ENCODE peak calls at places on chromosomes 5 and 9, in seven cellular contexts. One of them, this sample, is unnamed.

GRCh38 chr9:114261026-114261425 is 61.9 kb upstream of the ORM1 start:
- DNase-seq in mesenchymal stem cell: no peak
- DNase-seq in CD8-positive, alpha-beta memory T cell: no peak
- DNase-seq in CD8-positive, alpha-beta T cell: no peak
- DNase-seq in thoracic aorta: no peak
- DNase-seq in psoas muscle: no peak
- DNase-seq in CD4-positive, alpha-beta memory T cell: no peak
- DNase-seq in this sample: no peak

GRCh38 chr5:125398466-125398865 is 652.0 kb upstream of the ZNF608 start:
- DNase-seq in CD8-positive, alpha-beta memory T cell: no peak
- DNase-seq in psoas muscle: no peak
- DNase-seq in thoracic aorta: no peak
- DNase-seq in mesenchymal stem cell: no peak
- DNase-seq in CD8-positive, alpha-beta T cell: no peak
- DNase-seq in CD4-positive, alpha-beta memory T cell: no peak
- DNase-seq in this sample: no peak

GRCh38 chr9:108443741-108444140 is 412.0 kb downstream of the ACTL7B start:
- DNase-seq in psoas muscle: no peak
- DNase-seq in CD8-positive, alpha-beta memory T cell: no peak
- DNase-seq in mesenchymal stem cell: peak
- DNase-seq in CD8-positive, alpha-beta T cell: no peak
- DNase-seq in thoracic aorta: no peak
- DNase-seq in CD4-positive, alpha-beta memory T cell: no peak
- DNase-seq in this sample: no peak

GRCh38 chr5:43000198-43000840 is 39.8 kb downstream of the ANXA2R start:
- DNase-seq in CD4-positive, alpha-beta memory T cell: no peak
- DNase-seq in mesenchymal stem cell: peak
- DNase-seq in CD8-positive, alpha-beta T cell: no peak
- DNase-seq in psoas muscle: no peak
- DNase-seq in thoracic aorta: no peak
- DNase-seq in CD8-positive, alpha-beta memory T cell: no peak
- DNase-seq in this sample: no peak

GRCh38 chr5:2141254-2142000 is 258.7 kb upstream of the IRX4 start:
- DNase-seq in thoracic aorta: no peak
- DNase-seq in CD8-positive, alpha-beta T cell: no peak
- DNase-seq in CD8-positive, alpha-beta memory T cell: no peak
- DNase-seq in psoas muscle: no peak
- DNase-seq in mesenchymal stem cell: no peak
- DNase-seq in CD4-positive, alpha-beta memory T cell: no peak
- DNase-seq in this sample: no peak

GRCh38 chr5:122137702-122138101 is 8.4 kb downstream of the ZNF474 start:
- DNase-seq in CD8-positive, alpha-beta memory T cell: peak
- DNase-seq in psoas muscle: no peak
- DNase-seq in thoracic aorta: no peak
- DNase-seq in CD8-positive, alpha-beta T cell: no peak
- DNase-seq in CD4-positive, alpha-beta memory T cell: peak
- DNase-seq in mesenchymal stem cell: no peak
- DNase-seq in this sample: no peak

GRCh38 chr5:137751869-137752491 is 2.2 kb downstream of the HNRNPA0 start:
- DNase-seq in CD8-positive, alpha-beta T cell: no peak
- DNase-seq in thoracic aorta: no peak
- DNase-seq in mesenchymal stem cell: peak
- DNase-seq in CD4-positive, alpha-beta memory T cell: peak
- DNase-seq in psoas muscle: no peak
- DNase-seq in CD8-positive, alpha-beta memory T cell: peak
- DNase-seq in this sample: no peak

GRCh38 chr9:135061441-135061840 is 26.0 kb upstream of the OLFM1 start:
- DNase-seq in mesenchymal stem cell: no peak
- DNase-seq in CD8-positive, alpha-beta memory T cell: no peak
- DNase-seq in thoracic aorta: no peak
- DNase-seq in CD8-positive, alpha-beta T cell: no peak
- DNase-seq in psoas muscle: no peak
- DNase-seq in CD4-positive, alpha-beta memory T cell: no peak
- DNase-seq in this sample: no peak

GRCh38 chr5:36389245-36389644 is 87.5 kb upstream of the RANBP3L start:
- DNase-seq in thoracic aorta: no peak
- DNase-seq in psoas muscle: no peak
- DNase-seq in CD8-positive, alpha-beta memory T cell: no peak
- DNase-seq in CD4-positive, alpha-beta memory T cell: no peak
- DNase-seq in mesenchymal stem cell: peak
- DNase-seq in CD8-positive, alpha-beta T cell: no peak
- DNase-seq in this sample: no peak
- H3K27ac ChIP-seq in thoracic aorta: no peak
- H3K27ac ChIP-seq in psoas muscle: no peak
- H3K27ac ChIP-seq in CD8-positive, alpha-beta memory T cell: no peak
- H3K27ac ChIP-seq in CD4-positive, alpha-beta memory T cell: no peak
- H3K27ac ChIP-seq in mesenchymal stem cell: no peak
- H3K27ac ChIP-seq in CD8-positive, alpha-beta T cell: no peak
- H3K27ac ChIP-seq in this sample: no peak

DNA sequence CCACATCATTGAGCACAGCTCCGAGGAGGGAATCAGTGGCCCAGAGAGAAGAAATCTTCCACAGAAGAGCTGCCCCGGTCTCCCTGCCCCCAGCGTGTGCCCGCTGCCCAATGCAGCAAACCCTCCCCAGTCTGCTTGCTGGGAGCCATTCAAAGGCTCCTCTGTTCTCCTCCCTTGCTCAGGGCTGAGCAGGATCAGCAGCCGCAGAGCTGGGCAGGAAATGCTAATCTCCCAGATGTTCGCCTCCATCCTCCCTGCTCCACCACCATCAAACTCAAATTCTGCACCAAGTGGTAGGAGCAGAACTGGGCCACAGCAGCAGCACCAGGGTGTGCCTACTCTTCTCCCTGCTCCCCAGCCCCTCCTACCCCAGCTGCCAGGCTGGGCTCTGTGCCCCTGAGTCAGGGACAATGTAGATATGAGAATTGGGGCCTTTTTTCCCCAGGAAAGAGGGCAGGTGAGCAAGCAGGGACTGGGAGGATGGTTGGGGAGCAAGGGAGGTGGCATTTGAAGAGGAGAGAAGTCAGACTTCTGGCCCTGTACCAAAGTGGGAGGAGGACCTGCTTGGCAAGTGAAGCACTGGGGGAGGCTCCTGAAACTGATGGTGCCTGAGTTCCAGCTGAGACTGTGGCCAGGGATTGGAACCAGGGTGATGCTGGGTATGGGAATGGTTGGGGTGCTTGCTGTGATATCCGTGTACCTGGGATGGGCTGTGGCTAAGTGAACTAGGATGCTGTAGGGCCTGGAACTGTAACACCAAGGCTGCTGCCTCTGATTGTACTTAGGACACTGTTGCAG is 1.9 kb upstream of the PCDH1 start:
- DNase-seq in psoas muscle: no peak
- DNase-seq in CD8-positive, alpha-beta memory T cell: no peak
- DNase-seq in CD4-positive, alpha-beta memory T cell: no peak
- DNase-seq in CD8-positive, alpha-beta T cell: peak
- DNase-seq in thoracic aorta: no peak
- DNase-seq in mesenchymal stem cell: no peak
- DNase-seq in this sample: peak
- H3K27ac ChIP-seq in psoas muscle: no peak
- H3K27ac ChIP-seq in CD8-positive, alpha-beta memory T cell: no peak
- H3K27ac ChIP-seq in CD4-positive, alpha-beta memory T cell: no peak
- H3K27ac ChIP-seq in CD8-positive, alpha-beta T cell: no peak
- H3K27ac ChIP-seq in thoracic aorta: no peak
- H3K27ac ChIP-seq in mesenchymal stem cell: no peak
- H3K27ac ChIP-seq in this sample: peak

GRCh38 chr5:1107167-1108007 is 4.5 kb downstream of the SLC12A7 start:
- DNase-seq in CD8-positive, alpha-beta T cell: no peak
- DNase-seq in CD8-positive, alpha-beta memory T cell: no peak
- DNase-seq in thoracic aorta: no peak
- DNase-seq in psoas muscle: no peak
- DNase-seq in CD4-positive, alpha-beta memory T cell: no peak
- DNase-seq in mesenchymal stem cell: no peak
- DNase-seq in this sample: no peak
- H3K27ac ChIP-seq in CD8-positive, alpha-beta T cell: peak
- H3K27ac ChIP-seq in CD8-positive, alpha-beta memory T cell: peak
- H3K27ac ChIP-seq in thoracic aorta: no peak
- H3K27ac ChIP-seq in psoas muscle: no peak
- H3K27ac ChIP-seq in CD4-positive, alpha-beta memory T cell: peak
- H3K27ac ChIP-seq in mesenchymal stem cell: no peak
- H3K27ac ChIP-seq in this sample: no peak

DNA sequence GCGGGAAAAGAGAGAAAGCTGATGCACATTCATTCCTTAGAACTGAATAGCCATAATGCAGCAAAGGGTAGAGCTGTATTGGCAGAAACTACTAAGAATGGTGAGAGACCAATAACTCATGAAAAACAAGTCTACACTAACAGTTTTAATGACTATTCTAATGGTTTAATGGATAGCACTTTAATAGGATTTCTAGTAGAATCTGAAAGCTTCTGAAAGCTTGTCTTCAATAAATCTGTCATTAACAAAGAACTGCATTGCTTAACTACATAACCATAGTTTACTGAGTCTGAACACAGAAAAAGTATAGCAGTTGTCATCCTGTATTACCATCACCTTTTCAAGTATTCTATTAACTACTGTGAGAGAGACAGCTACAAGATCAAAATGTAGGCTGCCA is 617.8 kb upstream of the DMAC1 start:
- DNase-seq in CD8-positive, alpha-beta T cell: no peak
- DNase-seq in mesenchymal stem cell: no peak
- DNase-seq in CD4-positive, alpha-beta memory T cell: no peak
- DNase-seq in thoracic aorta: no peak
- DNase-seq in CD8-positive, alpha-beta memory T cell: no peak
- DNase-seq in psoas muscle: no peak
- DNase-seq in this sample: no peak
- H3K27ac ChIP-seq in CD8-positive, alpha-beta T cell: no peak
- H3K27ac ChIP-seq in mesenchymal stem cell: no peak
- H3K27ac ChIP-seq in CD4-positive, alpha-beta memory T cell: no peak
- H3K27ac ChIP-seq in thoracic aorta: no peak
- H3K27ac ChIP-seq in CD8-positive, alpha-beta memory T cell: no peak
- H3K27ac ChIP-seq in psoas muscle: no peak
- H3K27ac ChIP-seq in this sample: no peak

GRCh38 chr5:34715711-34716110 is 59.6 kb downstream of the RAI14 start:
- DNase-seq in psoas muscle: no peak
- DNase-seq in thoracic aorta: no peak
- DNase-seq in CD8-positive, alpha-beta T cell: no peak
- DNase-seq in CD4-positive, alpha-beta memory T cell: no peak
- DNase-seq in mesenchymal stem cell: peak
- DNase-seq in CD8-positive, alpha-beta memory T cell: no peak
- DNase-seq in this sample: no peak

GRCh38 chr5:34719029-34719428 is 62.9 kb downstream of the RAI14 start:
- DNase-seq in CD4-positive, alpha-beta memory T cell: no peak
- DNase-seq in thoracic aorta: no peak
- DNase-seq in CD8-positive, alpha-beta T cell: no peak
- DNase-seq in psoas muscle: no peak
- DNase-seq in CD8-positive, alpha-beta memory T cell: no peak
- DNase-seq in mesenchymal stem cell: no peak
- DNase-seq in this sample: no peak

GRCh38 chr5:34717426-34718327 is 61.5 kb downstream of the RAI14 start:
- DNase-seq in CD8-positive, alpha-beta T cell: no peak
- DNase-seq in CD4-positive, alpha-beta memory T cell: no peak
- DNase-seq in thoracic aorta: no peak
- DNase-seq in CD8-positive, alpha-beta memory T cell: no peak
- DNase-seq in mesenchymal stem cell: peak
- DNase-seq in psoas muscle: no peak
- DNase-seq in this sample: no peak

GRCh38 chr5:34716986-34717385 is 60.9 kb downstream of the RAI14 start:
- DNase-seq in thoracic aorta: no peak
- DNase-seq in CD8-positive, alpha-beta memory T cell: no peak
- DNase-seq in mesenchymal stem cell: peak
- DNase-seq in psoas muscle: no peak
- DNase-seq in CD8-positive, alpha-beta T cell: no peak
- DNase-seq in CD4-positive, alpha-beta memory T cell: no peak
- DNase-seq in this sample: no peak

DNA sequence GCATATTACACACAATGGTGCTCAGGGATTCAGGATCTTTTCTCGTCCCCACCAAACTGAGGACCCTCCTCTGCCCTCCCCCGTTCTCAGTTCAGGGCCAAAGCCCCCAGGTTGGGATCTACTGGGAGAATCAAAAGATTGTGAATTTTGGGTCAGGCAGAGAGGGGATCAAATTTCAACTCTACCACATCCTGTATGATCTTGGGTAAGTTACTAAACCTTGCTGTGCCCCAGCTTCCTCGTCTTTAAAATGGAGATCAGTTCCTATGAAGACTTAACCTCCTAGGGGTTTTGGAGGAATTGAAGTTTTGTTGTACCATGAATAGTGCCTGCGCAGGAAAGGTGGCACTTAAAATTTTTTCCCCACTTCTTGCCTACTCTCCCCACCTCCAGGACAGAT is 62.4 kb downstream of the RAI14 start:
- DNase-seq in psoas muscle: no peak
- DNase-seq in CD8-positive, alpha-beta memory T cell: no peak
- DNase-seq in CD8-positive, alpha-beta T cell: no peak
- DNase-seq in thoracic aorta: no peak
- DNase-seq in CD4-positive, alpha-beta memory T cell: no peak
- DNase-seq in mesenchymal stem cell: no peak
- DNase-seq in this sample: no peak
- H3K27ac ChIP-seq in psoas muscle: no peak
- H3K27ac ChIP-seq in CD8-positive, alpha-beta memory T cell: no peak
- H3K27ac ChIP-seq in CD8-positive, alpha-beta T cell: no peak
- H3K27ac ChIP-seq in thoracic aorta: peak
- H3K27ac ChIP-seq in CD4-positive, alpha-beta memory T cell: no peak
- H3K27ac ChIP-seq in mesenchymal stem cell: peak
- H3K27ac ChIP-seq in this sample: no peak

GRCh38 chr5:171619196-171619595 is 166.4 kb upstream of the SMIM23 start:
- DNase-seq in thoracic aorta: no peak
- DNase-seq in psoas muscle: no peak
- DNase-seq in CD8-positive, alpha-beta memory T cell: no peak
- DNase-seq in CD4-positive, alpha-beta memory T cell: no peak
- DNase-seq in mesenchymal stem cell: no peak
- DNase-seq in CD8-positive, alpha-beta T cell: no peak
- DNase-seq in this sample: no peak
- H3K27ac ChIP-seq in thoracic aorta: no peak
- H3K27ac ChIP-seq in psoas muscle: no peak
- H3K27ac ChIP-seq in CD8-positive, alpha-beta memory T cell: no peak
- H3K27ac ChIP-seq in CD4-positive, alpha-beta memory T cell: no peak
- H3K27ac ChIP-seq in mesenchymal stem cell: no peak
- H3K27ac ChIP-seq in CD8-positive, alpha-beta T cell: no peak
- H3K27ac ChIP-seq in this sample: no peak

DNA sequence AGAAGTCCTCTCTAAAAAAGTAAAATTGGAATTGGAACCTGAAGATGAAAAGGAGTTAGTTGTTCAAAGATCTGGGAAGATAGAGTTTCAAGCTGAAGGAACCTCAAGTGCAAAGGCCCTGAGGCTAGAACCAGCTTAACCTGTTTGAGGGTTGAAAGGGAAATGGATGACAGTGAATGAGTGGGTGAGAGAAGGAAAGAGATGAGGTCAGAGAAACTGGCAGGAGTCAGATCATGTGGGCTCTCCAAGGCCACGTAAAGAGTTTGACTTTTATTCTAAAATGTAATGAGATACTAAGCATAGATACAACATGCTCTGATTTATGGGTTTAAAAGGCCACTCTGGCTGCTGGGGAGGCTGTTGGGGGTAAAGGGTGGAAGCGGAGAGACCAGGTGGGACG is 2.5 kb upstream of the RAD23B start:
- DNase-seq in mesenchymal stem cell: no peak
- DNase-seq in psoas muscle: no peak
- DNase-seq in CD8-positive, alpha-beta T cell: no peak
- DNase-seq in thoracic aorta: no peak
- DNase-seq in CD8-positive, alpha-beta memory T cell: no peak
- DNase-seq in CD4-positive, alpha-beta memory T cell: no peak
- DNase-seq in this sample: no peak
- H3K27ac ChIP-seq in mesenchymal stem cell: no peak
- H3K27ac ChIP-seq in psoas muscle: no peak
- H3K27ac ChIP-seq in CD8-positive, alpha-beta T cell: no peak
- H3K27ac ChIP-seq in thoracic aorta: no peak
- H3K27ac ChIP-seq in CD8-positive, alpha-beta memory T cell: no peak
- H3K27ac ChIP-seq in CD4-positive, alpha-beta memory T cell: no peak
- H3K27ac ChIP-seq in this sample: no peak

GRCh38 chr5:161580621-161581020 is 34.1 kb upstream of the GABRB2 start:
- DNase-seq in mesenchymal stem cell: no peak
- DNase-seq in thoracic aorta: no peak
- DNase-seq in CD8-positive, alpha-beta memory T cell: no peak
- DNase-seq in CD8-positive, alpha-beta T cell: no peak
- DNase-seq in CD4-positive, alpha-beta memory T cell: no peak
- DNase-seq in psoas muscle: no peak
- DNase-seq in this sample: no peak
- H3K27ac ChIP-seq in mesenchymal stem cell: no peak
- H3K27ac ChIP-seq in thoracic aorta: no peak
- H3K27ac ChIP-seq in CD8-positive, alpha-beta memory T cell: no peak
- H3K27ac ChIP-seq in CD8-positive, alpha-beta T cell: no peak
- H3K27ac ChIP-seq in CD4-positive, alpha-beta memory T cell: no peak
- H3K27ac ChIP-seq in psoas muscle: no peak
- H3K27ac ChIP-seq in this sample: no peak

GRCh38 chr9:131161585-131161984 is 36.2 kb downstream of the NUP214 start:
- DNase-seq in psoas muscle: no peak
- DNase-seq in thoracic aorta: no peak
- DNase-seq in CD8-positive, alpha-beta memory T cell: no peak
- DNase-seq in mesenchymal stem cell: no peak
- DNase-seq in CD8-positive, alpha-beta T cell: no peak
- DNase-seq in CD4-positive, alpha-beta memory T cell: no peak
- DNase-seq in this sample: no peak
- H3K27ac ChIP-seq in psoas muscle: no peak
- H3K27ac ChIP-seq in thoracic aorta: no peak
- H3K27ac ChIP-seq in CD8-positive, alpha-beta memory T cell: no peak
- H3K27ac ChIP-seq in mesenchymal stem cell: no peak
- H3K27ac ChIP-seq in CD8-positive, alpha-beta T cell: no peak
- H3K27ac ChIP-seq in CD4-positive, alpha-beta memory T cell: no peak
- H3K27ac ChIP-seq in this sample: no peak